ENCODE peak calls at places on chromosomes 4 and X, in four cellular contexts. C, Q, P and B are unnamed samples.

GRCh38 chr4:117678861-117679260 is 355.4 kb upstream of the NDST3 start:
- DNase-seq in C (no peak), Q (no peak), P (no peak), B (no peak)

GRCh38 chrX:96987228-96987627 is 103.5 kb downstream of the RPA4 start:
- DNase-seq in C (no peak), Q (peak), P (no peak), B (no peak)

GRCh38 chrX:10098235-10098819 is 58.4 kb upstream of the CLCN4 start:
- DNase-seq in C (no peak), Q (no peak), P (no peak), B (no peak)

GRCh38 chr4:119585771-119586170 is 42.8 kb downstream of the PDE5A start:
- DNase-seq in C (no peak), Q (peak), P (no peak), B (no peak)

GRCh38 chr4:109365944-109366343 is 63.5 kb upstream of the COL25A1 start:
- DNase-seq in C (no peak), Q (no peak), P (no peak), B (no peak)

GRCh38 chr4:14529653-14530052 is 472.6 kb upstream of the CPEB2 start:
- DNase-seq in C (no peak), Q (no peak), P (no peak), B (no peak)

GRCh38 chr4:142226014-142226413 is 589.6 kb downstream of the IL15 start:
- DNase-seq in C (no peak), Q (no peak), P (no peak), B (no peak)

GRCh38 chr4:112189754-112190153 is 41.8 kb upstream of the AP1AR start:
- DNase-seq in C (no peak), Q (peak), P (no peak), B (peak)

GRCh38 chr4:40325406-40326019 is 9.6 kb upstream of the CHRNA9 start:
- DNase-seq in C (peak), Q (peak), P (peak), B (peak)

GRCh38 chr4:113057891-113058290 is 8.4 kb downstream of the ANK2 start:
- DNase-seq in C (no peak), Q (no peak), P (no peak), B (peak)

GRCh38 chr4:131488772-131489171 is 1660.3 kb upstream of the PCDH10 start:
- DNase-seq in C (no peak), Q (no peak), P (no peak), B (no peak)

GRCh38 chr4:1974836-1975235 is 33.9 kb downstream of the NELFA start:
- DNase-seq in C (no peak), Q (no peak), P (no peak), B (no peak)

GRCh38 chr4:150582101-150582565 is at the start of gene MAB21L2:
- DNase-seq in C (no peak), Q (peak), P (no peak), B (no peak)

GRCh38 chr4:166165829-166166420 is 292.9 kb downstream of the TLL1 start:
- DNase-seq in C (peak), Q (peak), P (peak), B (peak)

GRCh38 chr4:139619644-139620043 is 46.0 kb upstream of the MGST2 start:
- DNase-seq in C (no peak), Q (no peak), P (peak), B (no peak)

GRCh38 chrX:46953597-46953996 is 41.4 kb downstream of the JADE3 start:
- DNase-seq in C (no peak), Q (no peak), P (peak), B (no peak)

GRCh38 chr4:167274346-167274745 is 40.1 kb upstream of the SPOCK3 start:
- DNase-seq in C (no peak), Q (no peak), P (no peak), B (no peak)

GRCh38 chrX:96929036-96929435 is 45.3 kb downstream of the RPA4 start:
- DNase-seq in C (no peak), Q (no peak), P (no peak), B (no peak)

GRCh38 chrX:13220916-13221315 is 98.9 kb downstream of the ATXN3L start:
- DNase-seq in C (no peak), Q (peak), P (no peak), B (no peak)

GRCh38 chrX:137166591-137166990 is 132.8 kb upstream of the GPR101 start:
- DNase-seq in C (peak), Q (no peak), P (no peak), B (no peak)

GRCh38 chr4:180994722-180995121 is 1248.5 kb upstream of the TENM3 start:
- DNase-seq in C (no peak), Q (no peak), P (no peak), B (no peak)

GRCh38 chrX:69277961-69278795 is 112.9 kb upstream of the PJA1 start:
- DNase-seq in C (no peak), Q (no peak), P (no peak), B (no peak)

GRCh38 chrX:12771445-12772069 is 19.7 kb upstream of the PRPS2 start:
- DNase-seq in C (peak), Q (peak), P (no peak), B (peak)

GRCh38 chr4:47222276-47222675 is 190.9 kb downstream of the GABRB1 start:
- DNase-seq in C (no peak), Q (peak), P (no peak), B (no peak)

GRCh38 chrX:53831662-53832635 is 145.4 kb upstream of the HUWE1 start:
- DNase-seq in C (peak), Q (peak), P (peak), B (peak)

GRCh38 chr4:158875026-158875425 is 106.2 kb downstream of the FNIP2 start:
- DNase-seq in C (no peak), Q (no peak), P (no peak), B (no peak)

GRCh38 chr4:78477276-78477675 is 74.3 kb upstream of the ANXA3 start:
- DNase-seq in C (no peak), Q (peak), P (no peak), B (no peak)

GRCh38 chr4:43271946-43272345 is 379.4 kb downstream of the GRXCR1 start:
- DNase-seq in C (no peak), Q (no peak), P (no peak), B (no peak)

GRCh38 chr4:6601661-6602250 is 26.8 kb downstream of the MAN2B2 start:
- DNase-seq in C (no peak), Q (no peak), P (peak), B (no peak)

GRCh38 chrX:109740076-109740809 is 7.2 kb upstream of the ACSL4 start:
- DNase-seq in C (no peak), Q (peak), P (peak), B (peak)

GRCh38 chr4:107893171-107894137 is 37.9 kb upstream of the CYP2U1 start:
- DNase-seq in C (no peak), Q (peak), P (no peak), B (no peak)

GRCh38 chrX:74015379-74016019 is 288.5 kb upstream of the ZCCHC13 start:
- DNase-seq in C (peak), Q (peak), P (peak), B (peak)

GRCh38 chr4:143250617-143251016 is 65.9 kb downstream of the USP38 start:
- DNase-seq in C (no peak), Q (no peak), P (no peak), B (no peak)

GRCh38 chr4:99677161-99677560 is 19.5 kb upstream of the C4orf54 start:
- DNase-seq in C (no peak), Q (no peak), P (no peak), B (no peak)

GRCh38 chr4:99683913-99684312 is 26.3 kb upstream of the C4orf54 start:
- DNase-seq in C (no peak), Q (no peak), P (no peak), B (no peak)

GRCh38 chr4:99679976-99680375 is 22.3 kb upstream of the C4orf54 start:
- DNase-seq in C (no peak), Q (no peak), P (no peak), B (no peak)

GRCh38 chr4:99679204-99679603 is 21.6 kb upstream of the C4orf54 start:
- DNase-seq in C (no peak), Q (no peak), P (no peak), B (no peak)
- TF ChIP-seq CEBPB in C (no peak), Q (no peak), P (no peak), B (no peak)

GRCh38 chr4:86338521-86338920 is 21.3 kb downstream of the MAPK10 start:
- DNase-seq in C (no peak), Q (no peak), P (no peak), B (no peak)
- TF ChIP-seq MAZ in C (no peak), Q (no peak), P (no peak), B (no peak)

GRCh38 chrX:7233632-7234406 is 85.9 kb upstream of the PUDP start:
- DNase-seq in C (no peak), Q (no peak), P (no peak), B (no peak)

GRCh38 chrX:7240929-7241328 is 93.0 kb upstream of the PUDP start:
- DNase-seq in C (no peak), Q (no peak), P (no peak), B (no peak)

DNA sequence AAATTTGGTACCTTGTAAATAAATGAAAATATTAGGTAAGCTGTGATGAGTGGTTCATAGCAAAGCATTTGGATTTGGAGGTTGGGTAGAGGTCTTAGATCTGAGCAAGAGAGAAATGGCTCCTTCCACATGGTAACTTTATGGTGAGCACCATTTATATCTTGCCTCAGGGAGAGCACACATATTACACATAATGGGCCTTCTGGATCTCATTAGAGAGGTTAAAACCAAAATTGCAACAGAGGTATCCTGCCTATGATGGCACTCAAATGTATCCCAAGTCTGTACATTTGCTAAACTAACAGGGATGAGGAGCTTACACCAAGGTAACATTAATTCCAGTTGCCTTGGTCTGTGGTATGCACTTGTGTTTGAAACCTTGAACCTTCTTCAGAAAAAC is 87.1 kb upstream of the PUDP start:
- DNase-seq in C (no peak), Q (no peak), P (no peak), B (no peak)
- TF ChIP-seq CEBPB in C (no peak), Q (no peak), P (no peak), B (no peak)

GRCh38 chr4:8146158-8146557 is 12.5 kb downstream of the ABLIM2 start:
- DNase-seq in C (no peak), Q (no peak), P (no peak), B (no peak)
- TF ChIP-seq MAZ in C (no peak), Q (no peak), P (no peak), B (no peak)

GRCh38 chr4:69147334-69147733 is 51.1 kb downstream of the UGT2B7 start:
- DNase-seq in C (no peak), Q (no peak), P (no peak), B (no peak)
- TF ChIP-seq CEBPB in C (no peak), Q (no peak), P (no peak), B (no peak)

DNA sequence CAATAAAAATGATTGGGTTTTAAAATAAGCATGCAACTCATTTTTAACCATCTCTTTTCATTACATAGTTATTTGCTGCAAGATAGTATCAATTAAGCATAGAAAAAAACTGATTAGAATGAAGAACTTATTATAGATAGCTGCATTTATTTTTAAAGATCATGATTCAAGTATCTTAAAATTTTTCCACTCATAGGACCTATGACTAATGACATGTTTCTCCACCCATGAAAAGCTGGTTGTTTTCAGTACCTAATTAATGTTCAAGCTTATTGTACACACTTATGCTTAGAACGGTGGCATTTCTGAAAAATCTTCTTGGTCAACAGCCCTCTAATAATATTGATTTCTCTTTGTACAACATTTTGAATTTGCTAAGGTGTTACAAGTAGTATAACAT is 193.5 kb upstream of the PITX2 start:
- DNase-seq in C (no peak), Q (no peak), P (no peak), B (no peak)
- TF ChIP-seq MAZ in C (no peak), Q (no peak), P (no peak), B (no peak)

DNA sequence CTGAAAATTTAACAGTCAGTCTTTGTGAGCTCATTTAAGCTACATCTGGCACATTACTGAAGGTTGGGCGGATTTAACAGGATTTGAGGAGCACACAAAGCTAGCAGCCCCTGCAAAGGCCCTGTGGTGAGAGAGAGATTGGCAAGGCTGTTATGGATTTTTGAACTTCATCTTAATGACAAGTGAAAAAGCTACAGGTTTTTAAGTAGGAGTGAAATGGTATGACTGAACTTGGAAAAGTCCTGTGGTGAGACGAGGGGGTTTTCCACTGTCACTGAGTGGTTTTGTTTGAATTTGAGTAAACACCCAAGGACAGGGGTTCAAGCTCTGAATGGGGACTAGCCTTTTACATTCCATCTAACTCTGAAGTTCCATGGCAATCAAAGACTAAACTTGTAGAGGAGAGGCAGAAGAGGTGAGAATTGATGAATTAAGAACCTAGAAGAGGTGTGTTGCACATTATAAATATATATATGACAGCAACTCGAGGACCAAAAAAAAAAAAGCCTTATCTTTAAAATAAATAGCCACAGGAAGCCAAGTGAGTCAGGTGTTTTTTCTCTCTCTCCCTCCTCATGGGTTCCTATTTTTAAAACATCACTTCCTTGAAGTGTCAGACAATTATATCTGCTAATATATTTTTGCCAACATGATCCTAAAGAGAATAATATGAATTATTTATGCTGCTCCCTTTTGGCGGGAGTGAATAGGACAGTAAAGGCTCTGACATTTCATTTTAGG is 47.8 kb upstream of the CLNK start:
- DNase-seq in C (no peak), Q (no peak), P (no peak), B (no peak)
- TF ChIP-seq CEBPB in C (no peak), Q (no peak), P (no peak), B (no peak)

DNA sequence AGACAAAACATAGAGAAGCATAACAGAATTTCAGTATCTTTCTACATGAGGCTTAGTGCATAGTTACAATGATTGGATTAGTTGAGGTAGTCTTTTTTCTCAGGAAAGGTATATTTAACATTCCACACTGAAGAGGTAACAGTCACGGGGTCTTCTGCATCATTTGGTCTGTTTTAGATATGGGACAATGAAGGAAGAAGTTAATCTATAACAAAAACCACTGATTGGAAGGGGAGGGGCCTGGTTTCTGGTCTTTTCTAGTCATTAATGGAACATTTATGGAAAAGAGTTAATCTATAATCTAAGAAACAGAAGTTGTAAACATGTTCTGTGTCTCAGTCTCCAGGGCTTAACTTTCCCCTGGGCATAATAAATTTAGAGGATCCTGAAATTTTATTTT is 37.3 kb upstream of the HPSE start:
- DNase-seq in C (no peak), Q (no peak), P (peak), B (no peak)
- TF ChIP-seq MAZ in C (no peak), Q (no peak), P (no peak), B (no peak)

DNA sequence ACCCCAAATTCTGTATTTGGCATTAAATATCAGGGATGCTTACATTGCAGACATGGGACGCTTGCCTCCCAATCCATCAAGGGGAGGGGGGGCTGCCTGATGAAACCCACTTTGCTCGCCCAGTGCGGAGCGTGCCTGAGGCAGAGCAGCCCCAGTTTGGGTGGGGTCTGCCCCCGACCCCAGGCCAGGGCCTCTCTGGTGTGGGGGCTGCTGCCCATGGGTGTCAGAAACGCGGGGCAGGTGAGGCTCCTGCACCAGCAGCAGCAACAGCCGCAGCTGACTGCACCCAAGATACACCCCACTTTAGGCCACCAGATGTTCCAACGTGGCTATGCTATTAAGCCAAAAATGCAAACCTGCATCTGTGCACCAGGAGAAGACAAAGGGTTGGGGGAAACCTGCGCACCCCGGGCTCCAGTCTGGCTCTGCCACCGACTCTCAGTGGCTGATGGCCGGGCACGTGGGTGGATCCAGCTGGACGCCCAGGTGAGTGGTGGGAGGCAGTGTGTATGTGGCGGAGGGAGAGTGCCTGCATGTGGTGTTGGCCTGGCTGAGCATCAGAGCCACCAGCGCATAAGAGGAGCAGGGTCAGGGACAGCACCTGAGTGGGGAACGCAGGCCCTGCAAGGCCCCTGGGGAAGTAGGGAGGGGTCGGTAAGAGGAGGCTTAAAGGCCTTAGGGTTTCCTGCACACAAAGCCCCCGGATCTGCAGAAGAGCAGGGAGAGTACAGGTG is 86.2 kb downstream of the ABLIM2 start:
- DNase-seq in C (no peak), Q (no peak), P (no peak), B (no peak)
- TF ChIP-seq CEBPB in C (no peak), Q (no peak), P (no peak), B (no peak)

GRCh38 chrX:67780694-67781109 is 236.9 kb downstream of the AR start:
- DNase-seq in C (no peak), Q (peak), P (no peak), B (peak)
- TF ChIP-seq MAZ in C (no peak), Q (no peak), P (no peak), B (no peak)